ENCODE peak calls at places on chromosomes 16 and 17, in four cellular contexts. One of them, this sample, is unnamed.

GRCh38 chr17:31308372-31308905 is 5.4 kb downstream of the EVI2B start:
- DNase-seq in IMR-90: no peak
- DNase-seq in H9: no peak
- DNase-seq in H1: no peak
- DNase-seq in this sample: no peak

GRCh38 chr17:17663160-17664072 is 17.8 kb upstream of the RAI1 start:
- DNase-seq in IMR-90: peak; percentile 97
- DNase-seq in H9: peak; percentile 95
- DNase-seq in H1: peak; percentile 60
- DNase-seq in this sample: peak; percentile 98

GRCh38 chr17:41648411-41649195 is 24.2 kb upstream of the KRT17 start:
- DNase-seq in IMR-90: peak; percentile 77
- DNase-seq in H9: peak; percentile 95
- DNase-seq in H1: peak; percentile 74
- DNase-seq in this sample: peak; percentile 88

GRCh38 chr17:59800530-59800942 is 92.2 kb downstream of the TUBD1 start:
- DNase-seq in IMR-90: no peak
- DNase-seq in H9: no peak
- DNase-seq in H1: no peak
- DNase-seq in this sample: no peak

GRCh38 chr17:16419929-16420271 is 4.5 kb downstream of the TRPV2 start:
- DNase-seq in IMR-90: peak; percentile 86
- DNase-seq in H9: no peak
- DNase-seq in H1: no peak
- DNase-seq in this sample: no peak

GRCh38 chr17:21285164-21286065 is 904 bp downstream of the MAP2K3 start:
- DNase-seq in IMR-90: peak; percentile 51
- DNase-seq in H9: no peak
- DNase-seq in H1: no peak
- DNase-seq in this sample: no peak

GRCh38 chr16:63938661-63939060 is 1183.2 kb downstream of the CDH11 start:
- DNase-seq in IMR-90: no peak
- DNase-seq in H9: no peak
- DNase-seq in H1: no peak
- DNase-seq in this sample: no peak

GRCh38 chr17:74642556-74642955 is 19.0 kb upstream of the CD300E start:
- DNase-seq in IMR-90: no peak
- DNase-seq in H9: no peak
- DNase-seq in H1: no peak
- DNase-seq in this sample: peak; percentile 87

GRCh38 chr17:1829189-1829578 is 518 bp downstream of the SMYD4 start:
- DNase-seq in IMR-90: no peak
- DNase-seq in H9: no peak
- DNase-seq in H1: no peak
- DNase-seq in this sample: no peak

GRCh38 chr16:30740364-30741251 is 7.6 kb upstream of the PHKG2 start:
- DNase-seq in IMR-90: peak; percentile 55
- DNase-seq in H9: peak; percentile 89
- DNase-seq in H1: no peak
- DNase-seq in this sample: peak; percentile 90

GRCh38 chr16:73025506-73026131 is 22.3 kb downstream of the ZFHX3 start:
- DNase-seq in IMR-90: no peak
- DNase-seq in H9: no peak
- DNase-seq in H1: no peak
- DNase-seq in this sample: no peak

GRCh38 chr17:66149562-66149961 is 42.4 kb downstream of the CEP112 start:
- DNase-seq in IMR-90: no peak
- DNase-seq in H9: no peak
- DNase-seq in H1: no peak
- DNase-seq in this sample: no peak

GRCh38 chr17:56426901-56427300 is 166.6 kb upstream of the NOG start:
- DNase-seq in IMR-90: no peak
- DNase-seq in H9: no peak
- DNase-seq in H1: no peak
- DNase-seq in this sample: no peak

GRCh38 chr16:89014611-89015230 is 37.7 kb upstream of the CBFA2T3 start:
- DNase-seq in IMR-90: no peak
- DNase-seq in H9: no peak
- DNase-seq in H1: no peak
- DNase-seq in this sample: no peak

GRCh38 chr16:79210629-79211028 is 389.9 kb downstream of the MAF start:
- DNase-seq in IMR-90: no peak
- DNase-seq in H9: no peak
- DNase-seq in H1: no peak
- DNase-seq in this sample: no peak

GRCh38 chr17:67994827-67995567 is 1.3 kb downstream of the C17orf58 start:
- DNase-seq in IMR-90: peak; percentile 83
- DNase-seq in H9: peak; percentile 20
- DNase-seq in H1: no peak
- DNase-seq in this sample: no peak

GRCh38 chr16:1343428-1344242 is 8.0 kb downstream of the TSR3 start:
- DNase-seq in IMR-90: no peak
- DNase-seq in H9: no peak
- DNase-seq in H1: no peak
- DNase-seq in this sample: no peak

GRCh38 chr16:73196670-73197069 is 148.7 kb upstream of the ZFHX3 start:
- DNase-seq in IMR-90: peak; percentile 53
- DNase-seq in H9: peak; percentile 81
- DNase-seq in H1: peak; percentile 51
- DNase-seq in this sample: peak; percentile 88

GRCh38 chr17:41382396-41382795 is 290 bp upstream of the KRT34 start:
- DNase-seq in IMR-90: peak; percentile 45
- DNase-seq in H9: no peak
- DNase-seq in H1: no peak
- DNase-seq in this sample: no peak

GRCh38 chr17:14919049-14919545 is 346.0 kb downstream of the PMP22 start:
- DNase-seq in IMR-90: no peak
- DNase-seq in H9: no peak
- DNase-seq in H1: no peak
- DNase-seq in this sample: peak; percentile 59

GRCh38 chr17:36198831-36199465 is 2.4 kb upstream of the CCL3L1 start:
- DNase-seq in IMR-90: no peak
- DNase-seq in H9: no peak
- DNase-seq in H1: no peak
- DNase-seq in this sample: peak; percentile 10
- H3K56ac ChIP-seq in IMR-90: no peak overlapping the region
- H3K56ac ChIP-seq in H9: no peak overlapping the region
- H3K56ac ChIP-seq in H1: no peak overlapping the region
- H3K56ac ChIP-seq in this sample: no peak overlapping the region

DNA sequence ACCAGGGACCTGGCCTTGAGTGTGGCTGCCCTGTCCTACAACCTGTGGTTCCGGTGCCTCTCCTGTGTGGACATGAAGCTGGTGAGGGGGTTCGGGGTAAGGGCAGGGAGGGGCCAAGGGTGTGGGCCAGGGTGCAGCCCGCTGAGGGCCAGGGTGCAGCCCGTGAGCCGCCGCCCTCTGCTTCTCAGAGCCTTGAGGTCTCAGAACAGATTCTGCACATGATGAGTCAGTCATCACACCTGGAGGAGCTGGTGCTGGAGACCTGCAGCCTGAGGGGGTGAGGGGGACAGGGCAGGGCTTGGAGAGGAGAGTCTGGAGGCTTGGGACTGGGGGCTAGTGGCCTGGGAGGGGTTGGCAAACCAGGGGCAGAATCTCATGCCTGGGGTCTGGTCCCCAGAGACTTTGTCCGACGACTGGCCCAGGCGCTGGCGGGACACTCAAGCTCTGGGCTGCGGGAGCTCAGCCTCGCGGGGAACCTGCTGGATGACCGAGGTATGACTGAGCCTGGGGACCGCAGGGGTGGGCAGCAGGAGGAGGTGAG is 2.2 kb downstream of the CARMIL2 start:
- DNase-seq in IMR-90: no peak
- DNase-seq in H9: no peak
- DNase-seq in H1: no peak
- DNase-seq in this sample: no peak
- H2BK15ac ChIP-seq in IMR-90: no peak overlapping the region
- H2BK15ac ChIP-seq in H9: no peak overlapping the region
- H2BK15ac ChIP-seq in H1: no peak overlapping the region
- H2BK15ac ChIP-seq in this sample: no peak overlapping the region

GRCh38 chr17:82921426-82921825 is 81.6 kb upstream of the ZNF750 start:
- DNase-seq in IMR-90: no peak
- DNase-seq in H9: no peak
- DNase-seq in H1: no peak
- DNase-seq in this sample: no peak

GRCh38 chr17:82920150-82920549 is 80.3 kb upstream of the ZNF750 start:
- DNase-seq in IMR-90: no peak
- DNase-seq in H9: no peak
- DNase-seq in H1: no peak
- DNase-seq in this sample: no peak

GRCh38 chr17:82918508-82918907 is 78.7 kb upstream of the ZNF750 start:
- DNase-seq in IMR-90: no peak
- DNase-seq in H9: no peak
- DNase-seq in H1: no peak
- DNase-seq in this sample: no peak

GRCh38 chr17:82922646-82923045 is 82.8 kb upstream of the ZNF750 start:
- DNase-seq in IMR-90: no peak
- DNase-seq in H9: no peak
- DNase-seq in H1: no peak
- DNase-seq in this sample: no peak

GRCh38 chr17:82920715-82921114 is 80.9 kb upstream of the ZNF750 start:
- DNase-seq in IMR-90: no peak
- DNase-seq in H9: no peak
- DNase-seq in H1: no peak
- DNase-seq in this sample: no peak
- H3K56ac ChIP-seq in IMR-90: no peak overlapping the region
- H3K56ac ChIP-seq in H9: no peak overlapping the region
- H3K56ac ChIP-seq in H1: no peak overlapping the region
- H3K56ac ChIP-seq in this sample: no peak overlapping the region

DNA sequence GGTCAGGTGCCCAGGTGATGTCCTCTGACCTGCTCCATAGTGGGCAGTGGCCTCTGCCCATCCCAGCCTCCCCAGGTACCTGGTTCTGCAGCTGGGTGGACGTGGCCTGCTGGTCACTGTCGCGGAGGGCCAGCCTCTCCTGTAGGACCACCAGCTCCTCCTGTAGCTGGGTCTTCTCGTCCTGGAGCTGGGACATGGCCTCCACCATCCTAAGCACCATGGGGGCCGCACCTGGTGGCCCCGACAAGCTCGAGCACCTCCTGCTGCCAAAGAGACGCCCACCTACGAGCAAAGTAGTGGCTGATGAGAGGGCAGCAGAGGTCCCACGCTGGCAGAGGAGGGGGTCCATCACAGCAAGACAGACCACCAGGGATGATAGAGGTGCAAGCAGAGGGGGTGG is 16.9 kb downstream of the KIFC3 start:
- DNase-seq in IMR-90: no peak
- DNase-seq in H9: no peak
- DNase-seq in H1: no peak
- DNase-seq in this sample: no peak
- H2BK15ac ChIP-seq in IMR-90: no peak overlapping the region
- H2BK15ac ChIP-seq in H9: no peak overlapping the region
- H2BK15ac ChIP-seq in H1: no peak overlapping the region
- H2BK15ac ChIP-seq in this sample: no peak overlapping the region

DNA sequence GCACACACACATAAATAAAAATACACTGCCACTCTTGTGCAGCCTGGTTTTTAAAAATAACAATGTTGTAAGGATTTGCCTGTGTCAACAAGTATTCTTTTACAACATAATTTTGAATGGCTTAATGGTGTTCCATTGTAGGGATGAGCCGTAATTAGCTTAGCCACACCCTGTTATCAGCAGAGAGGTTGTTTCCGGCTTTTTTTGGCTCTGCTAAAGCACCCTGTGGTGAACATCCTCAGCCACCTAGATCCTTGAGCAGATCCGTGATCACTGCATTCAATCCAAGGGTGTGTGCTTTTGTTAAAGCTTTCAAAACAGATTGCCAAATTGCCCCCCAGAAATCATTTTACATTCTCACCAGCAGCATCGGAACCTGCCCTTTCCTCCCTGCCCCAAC is 7.0 kb downstream of the KATNB1 start:
- DNase-seq in IMR-90: no peak
- DNase-seq in H9: no peak
- DNase-seq in H1: no peak
- DNase-seq in this sample: peak; percentile 53
- H3K56ac ChIP-seq in IMR-90: no peak overlapping the region
- H3K56ac ChIP-seq in H9: no peak overlapping the region
- H3K56ac ChIP-seq in H1: no peak overlapping the region
- H3K56ac ChIP-seq in this sample: no peak overlapping the region

DNA sequence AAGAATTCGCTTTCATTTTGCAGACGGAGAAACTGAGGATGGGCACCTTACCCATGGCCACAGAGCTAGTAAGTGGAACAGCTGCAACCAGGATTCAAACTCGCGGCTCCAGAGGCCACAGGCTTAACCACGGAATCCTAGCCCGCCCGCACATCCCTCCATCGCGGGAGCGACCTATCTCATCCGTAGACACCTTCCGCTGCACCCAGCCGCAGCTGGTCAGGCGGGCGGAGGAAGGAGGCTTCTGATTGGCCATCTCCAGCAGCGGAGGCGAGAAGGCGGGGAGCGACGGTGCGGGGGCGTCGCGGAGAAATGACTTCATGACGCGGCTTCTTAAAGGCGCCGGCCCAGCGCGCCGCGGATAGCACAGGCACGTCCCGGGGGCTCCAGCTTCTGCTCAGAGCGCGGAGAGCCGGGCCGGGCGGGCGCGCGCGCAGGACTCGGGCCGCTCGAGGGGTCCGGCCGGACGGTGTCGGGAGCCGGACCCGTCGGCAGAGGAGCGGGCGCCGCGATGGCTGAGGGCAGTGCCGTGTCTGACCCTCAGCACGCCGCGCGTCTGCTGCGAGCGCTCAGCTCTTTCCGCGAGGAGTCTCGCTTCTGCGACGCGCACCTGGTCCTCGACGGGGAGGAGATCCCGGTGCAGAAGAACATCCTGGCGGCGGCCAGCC is at the start of gene GAN:
- DNase-seq in IMR-90: peak; percentile 95
- DNase-seq in H9: peak; percentile 97
- DNase-seq in H1: peak; percentile 83
- DNase-seq in this sample: peak; percentile 98
- H2BK15ac ChIP-seq in IMR-90: no peak within 1 kb of the TSS
- H2BK15ac ChIP-seq in H9: no peak within 1 kb of the TSS
- H2BK15ac ChIP-seq in H1: no peak within 1 kb of the TSS
- H2BK15ac ChIP-seq in this sample: no peak within 1 kb of the TSS

DNA sequence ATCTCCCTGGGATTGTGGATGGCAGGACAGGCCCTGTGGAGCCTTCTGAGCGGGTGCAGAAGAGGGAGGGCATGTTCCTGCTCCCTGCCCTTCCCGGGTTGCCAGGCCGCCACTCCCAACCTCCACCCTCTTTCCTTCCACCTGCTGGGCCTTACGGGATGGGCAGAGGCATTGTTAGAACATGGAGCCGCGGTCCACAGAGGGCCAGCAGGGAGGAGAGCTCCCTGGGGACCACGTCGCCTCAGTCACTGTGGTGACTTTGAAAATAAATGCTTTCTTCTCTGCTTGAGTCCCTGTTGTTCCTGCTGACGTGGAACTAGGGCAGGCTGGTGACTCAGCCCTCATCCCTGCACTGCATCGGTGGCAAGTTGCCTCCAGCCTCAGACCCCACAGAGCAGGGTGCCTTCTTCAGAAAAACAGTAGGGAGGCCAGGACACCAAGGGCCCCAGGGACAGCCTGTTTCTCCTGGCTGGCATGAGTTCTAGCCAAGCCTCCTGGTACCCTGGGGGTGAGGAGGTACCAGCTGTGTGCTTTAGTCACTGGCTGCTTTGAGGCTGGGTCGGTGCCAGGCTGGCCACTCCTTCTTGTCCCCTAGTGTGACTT is 224.9 kb downstream of the SEC14L1 start:
- DNase-seq in IMR-90: peak; percentile 93
- DNase-seq in H9: no peak
- DNase-seq in H1: no peak
- DNase-seq in this sample: no peak
- H3K56ac ChIP-seq in IMR-90: peak overlapping the region; percentile 71
- H3K56ac ChIP-seq in H9: no peak overlapping the region
- H3K56ac ChIP-seq in H1: no peak overlapping the region
- H3K56ac ChIP-seq in this sample: no peak overlapping the region